ENCODE peak calls at places on chromosomes 13 and 19, in six cellular contexts. One of them, this sample, is unnamed.

GRCh38 chr13:94433055-94433947 is 46.2 kb downstream of the DCT start:
- DNase-seq in H1: peak
- DNase-seq in IMR-90: no peak
- DNase-seq in neuronal stem cell: no peak
- DNase-seq in H9: peak
- DNase-seq in trophoblast cell: peak
- DNase-seq in this sample: no peak

GRCh38 chr19:10462557-10462956 is 40.6 kb downstream of the KEAP1 start:
- DNase-seq in H1: no peak
- DNase-seq in IMR-90: no peak
- DNase-seq in neuronal stem cell: no peak
- DNase-seq in H9: no peak
- DNase-seq in trophoblast cell: no peak
- DNase-seq in this sample: no peak

GRCh38 chr13:111937763-111938375 is 129.1 kb upstream of the SOX1 start:
- DNase-seq in H1: no peak
- DNase-seq in IMR-90: no peak
- DNase-seq in neuronal stem cell: no peak
- DNase-seq in H9: peak
- DNase-seq in trophoblast cell: peak
- DNase-seq in this sample: peak

GRCh38 chr19:11264452-11265176 is 2.3 kb upstream of the DOCK6 start:
- DNase-seq in H1: no peak
- DNase-seq in IMR-90: no peak
- DNase-seq in neuronal stem cell: no peak
- DNase-seq in H9: peak
- DNase-seq in trophoblast cell: no peak
- DNase-seq in this sample: no peak

GRCh38 chr19:40006273-40006691 is 9.4 kb downstream of the ZNF546 start:
- DNase-seq in H1: no peak
- DNase-seq in IMR-90: peak
- DNase-seq in neuronal stem cell: no peak
- DNase-seq in H9: no peak
- DNase-seq in trophoblast cell: no peak
- DNase-seq in this sample: peak

GRCh38 chr19:2503521-2504109 is 27.7 kb downstream of the GADD45B start:
- DNase-seq in H1: no peak
- DNase-seq in IMR-90: peak
- DNase-seq in neuronal stem cell: no peak
- DNase-seq in H9: no peak
- DNase-seq in trophoblast cell: no peak
- DNase-seq in this sample: peak

GRCh38 chr13:111139874-111140561 is 24.9 kb downstream of the ARHGEF7 start:
- DNase-seq in H1: no peak
- DNase-seq in IMR-90: no peak
- DNase-seq in neuronal stem cell: no peak
- DNase-seq in H9: no peak
- DNase-seq in trophoblast cell: no peak
- DNase-seq in this sample: no peak

GRCh38 chr13:21800847-21801616 is 130.2 kb downstream of the FGF9 start:
- DNase-seq in H1: no peak
- DNase-seq in IMR-90: peak
- DNase-seq in neuronal stem cell: no peak
- DNase-seq in H9: no peak
- DNase-seq in trophoblast cell: no peak
- DNase-seq in this sample: no peak

GRCh38 chr13:37039908-37040307 is 19.6 kb downstream of the SUPT20H start:
- DNase-seq in H1: no peak
- DNase-seq in IMR-90: no peak
- DNase-seq in neuronal stem cell: no peak
- DNase-seq in H9: no peak
- DNase-seq in trophoblast cell: no peak
- DNase-seq in this sample: no peak

GRCh38 chr13:26785845-26786630 is 25.5 kb upstream of the GPR12 start:
- DNase-seq in H1: no peak
- DNase-seq in IMR-90: no peak
- DNase-seq in neuronal stem cell: no peak
- DNase-seq in H9: peak
- DNase-seq in trophoblast cell: peak
- DNase-seq in this sample: no peak

GRCh38 chr19:401836-402535 is 7.0 kb downstream of the C2CD4C start:
- DNase-seq in H1: no peak
- DNase-seq in IMR-90: no peak
- DNase-seq in neuronal stem cell: no peak
- DNase-seq in H9: peak
- DNase-seq in trophoblast cell: no peak
- DNase-seq in this sample: no peak

GRCh38 chr19:35545001-35545854 is at the start of gene TMEM147:
- DNase-seq in H1: peak
- DNase-seq in IMR-90: peak
- DNase-seq in neuronal stem cell: peak
- DNase-seq in H9: peak
- DNase-seq in trophoblast cell: peak
- DNase-seq in this sample: peak

GRCh38 chr13:24618219-24618955 is 61.8 kb upstream of the ATP12A start:
- DNase-seq in H1: no peak
- DNase-seq in IMR-90: no peak
- DNase-seq in neuronal stem cell: no peak
- DNase-seq in H9: no peak
- DNase-seq in trophoblast cell: no peak
- DNase-seq in this sample: no peak

GRCh38 chr13:98476106-98476505 is 100.8 kb downstream of the STK24 start:
- DNase-seq in H1: no peak
- DNase-seq in IMR-90: no peak
- DNase-seq in neuronal stem cell: no peak
- DNase-seq in H9: peak
- DNase-seq in trophoblast cell: no peak
- DNase-seq in this sample: no peak

GRCh38 chr13:43802511-43802910 is 15.7 kb upstream of the ENOX1 start:
- DNase-seq in H1: no peak
- DNase-seq in IMR-90: no peak
- DNase-seq in neuronal stem cell: no peak
- DNase-seq in H9: no peak
- DNase-seq in trophoblast cell: no peak
- DNase-seq in this sample: no peak

GRCh38 chr19:12937243-12938053 is 961 bp upstream of the CALR start:
- DNase-seq in H1: no peak
- DNase-seq in IMR-90: no peak
- DNase-seq in neuronal stem cell: no peak
- DNase-seq in H9: peak
- DNase-seq in trophoblast cell: no peak
- DNase-seq in this sample: peak

GRCh38 chr19:16057062-16057461 is 19.2 kb upstream of the TPM4 start:
- DNase-seq in H1: no peak
- DNase-seq in IMR-90: no peak
- DNase-seq in neuronal stem cell: no peak
- DNase-seq in H9: no peak
- DNase-seq in trophoblast cell: no peak
- DNase-seq in this sample: no peak

GRCh38 chr19:16048583-16048982 is 27.7 kb upstream of the TPM4 start:
- DNase-seq in H1: no peak
- DNase-seq in IMR-90: no peak
- DNase-seq in neuronal stem cell: no peak
- DNase-seq in H9: no peak
- DNase-seq in trophoblast cell: peak
- DNase-seq in this sample: no peak

GRCh38 chr19:16051254-16052025 is 24.9 kb upstream of the TPM4 start:
- DNase-seq in H1: no peak
- DNase-seq in IMR-90: no peak
- DNase-seq in neuronal stem cell: no peak
- DNase-seq in H9: peak
- DNase-seq in trophoblast cell: no peak
- DNase-seq in this sample: no peak

DNA sequence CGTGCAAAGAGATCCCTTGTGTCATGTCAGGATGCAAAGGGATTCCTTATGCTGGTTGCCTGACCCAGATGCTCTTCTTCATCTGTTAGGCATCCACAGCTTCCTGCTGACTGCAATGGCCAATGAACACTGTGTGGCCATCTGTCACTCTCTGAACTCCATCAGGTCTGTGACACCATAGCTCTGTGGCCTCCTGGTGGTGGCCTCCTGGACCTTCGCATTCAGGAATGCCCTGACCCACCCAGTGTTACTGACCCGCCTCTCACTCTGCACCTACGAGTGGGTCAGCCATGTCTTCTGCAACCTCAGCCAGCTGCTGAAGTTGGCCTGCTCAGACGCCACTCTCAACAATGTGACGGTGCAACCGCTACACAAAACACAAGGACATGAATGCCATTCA is 23.9 kb upstream of the TPM4 start:
- DNase-seq in H1: no peak
- DNase-seq in IMR-90: no peak
- DNase-seq in neuronal stem cell: no peak
- DNase-seq in H9: no peak
- DNase-seq in trophoblast cell: no peak
- DNase-seq in this sample: no peak
- H4K91ac ChIP-seq in H1: no peak
- H4K91ac ChIP-seq in IMR-90: no peak
- H4K91ac ChIP-seq in neuronal stem cell: no peak
- H4K91ac ChIP-seq in H9: no peak
- H4K91ac ChIP-seq in trophoblast cell: no peak
- H4K91ac ChIP-seq in this sample: no peak

DNA sequence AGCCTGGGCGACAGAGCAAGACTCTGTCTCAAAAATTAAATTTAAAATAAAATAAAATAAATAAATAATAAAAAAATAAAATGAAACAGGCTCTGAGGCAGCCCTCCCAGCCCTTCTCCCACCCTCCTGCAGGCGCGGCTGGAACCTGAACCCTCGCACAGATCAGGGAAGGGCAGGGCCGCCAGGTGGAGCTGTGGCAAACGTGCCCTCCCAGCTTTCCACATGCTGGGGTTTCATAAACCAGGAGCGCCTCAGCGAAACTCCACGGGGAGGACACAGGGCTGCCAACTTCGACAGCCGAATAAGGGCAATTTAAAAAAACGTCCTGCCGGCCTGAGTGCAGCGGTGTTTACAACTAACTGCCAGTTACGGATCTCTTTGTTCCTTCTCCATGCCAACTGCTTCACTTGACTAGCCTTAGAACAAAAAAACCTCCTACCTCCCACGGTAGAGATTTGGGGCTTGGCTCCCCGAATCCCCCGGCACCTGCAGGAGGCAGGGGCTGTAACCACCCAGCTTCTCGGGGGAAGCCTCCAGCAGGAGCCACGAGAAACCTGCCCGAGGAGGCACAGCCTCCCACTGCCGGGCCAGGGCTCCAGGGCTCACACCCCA is 15.9 kb downstream of the ZNF787 start:
- DNase-seq in H1: peak
- DNase-seq in IMR-90: peak
- DNase-seq in neuronal stem cell: peak
- DNase-seq in H9: peak
- DNase-seq in trophoblast cell: peak
- DNase-seq in this sample: peak
- H3K9ac ChIP-seq in H1: no peak
- H3K9ac ChIP-seq in IMR-90: no peak
- H3K9ac ChIP-seq in neuronal stem cell: no peak
- H3K9ac ChIP-seq in H9: no peak
- H3K9ac ChIP-seq in trophoblast cell: no peak
- H3K9ac ChIP-seq in this sample: peak

GRCh38 chr19:14301150-14301549 is 80.1 kb upstream of the ADGRE5 start:
- DNase-seq in H1: no peak
- DNase-seq in IMR-90: no peak
- DNase-seq in neuronal stem cell: no peak
- DNase-seq in H9: no peak
- DNase-seq in trophoblast cell: no peak
- DNase-seq in this sample: no peak
- H4K91ac ChIP-seq in H1: no peak
- H4K91ac ChIP-seq in IMR-90: no peak
- H4K91ac ChIP-seq in neuronal stem cell: no peak
- H4K91ac ChIP-seq in H9: no peak
- H4K91ac ChIP-seq in trophoblast cell: no peak
- H4K91ac ChIP-seq in this sample: no peak

GRCh38 chr19:55320844-55321419 is 4.2 kb downstream of the TMEM150B start:
- DNase-seq in H1: no peak
- DNase-seq in IMR-90: no peak
- DNase-seq in neuronal stem cell: no peak
- DNase-seq in H9: peak
- DNase-seq in trophoblast cell: no peak
- DNase-seq in this sample: no peak

GRCh38 chr19:55324705-55325104 is 436 bp downstream of the TMEM150B start:
- DNase-seq in H1: no peak
- DNase-seq in IMR-90: no peak
- DNase-seq in neuronal stem cell: no peak
- DNase-seq in H9: no peak
- DNase-seq in trophoblast cell: no peak
- DNase-seq in this sample: no peak

GRCh38 chr19:55322495-55322894 is 2.6 kb downstream of the TMEM150B start:
- DNase-seq in H1: no peak
- DNase-seq in IMR-90: no peak
- DNase-seq in neuronal stem cell: no peak
- DNase-seq in H9: no peak
- DNase-seq in trophoblast cell: no peak
- DNase-seq in this sample: no peak

GRCh38 chr19:55319786-55320185 is 5.4 kb downstream of the TMEM150B start:
- DNase-seq in H1: peak
- DNase-seq in IMR-90: peak
- DNase-seq in neuronal stem cell: peak
- DNase-seq in H9: peak
- DNase-seq in trophoblast cell: peak
- DNase-seq in this sample: peak

GRCh38 chr19:55321466-55321865 is 3.7 kb downstream of the TMEM150B start:
- DNase-seq in H1: no peak
- DNase-seq in IMR-90: no peak
- DNase-seq in neuronal stem cell: no peak
- DNase-seq in H9: no peak
- DNase-seq in trophoblast cell: no peak
- DNase-seq in this sample: no peak
- H3K9ac ChIP-seq in H1: no peak
- H3K9ac ChIP-seq in IMR-90: no peak
- H3K9ac ChIP-seq in neuronal stem cell: no peak
- H3K9ac ChIP-seq in H9: no peak
- H3K9ac ChIP-seq in trophoblast cell: no peak
- H3K9ac ChIP-seq in this sample: no peak

GRCh38 chr19:8589177-8589714 is 12.0 kb upstream of the MYO1F start:
- DNase-seq in H1: no peak
- DNase-seq in IMR-90: no peak
- DNase-seq in neuronal stem cell: no peak
- DNase-seq in H9: no peak
- DNase-seq in trophoblast cell: no peak
- DNase-seq in this sample: no peak

GRCh38 chr19:8585057-8585893 is 8.0 kb upstream of the MYO1F start:
- DNase-seq in H1: no peak
- DNase-seq in IMR-90: no peak
- DNase-seq in neuronal stem cell: no peak
- DNase-seq in H9: no peak
- DNase-seq in trophoblast cell: no peak
- DNase-seq in this sample: no peak

GRCh38 chr19:8580710-8581281 is 3.6 kb upstream of the MYO1F start:
- DNase-seq in H1: peak
- DNase-seq in IMR-90: peak
- DNase-seq in neuronal stem cell: peak
- DNase-seq in H9: peak
- DNase-seq in trophoblast cell: peak
- DNase-seq in this sample: peak

GRCh38 chr19:8585894-8586750 is 8.9 kb upstream of the MYO1F start:
- DNase-seq in H1: peak
- DNase-seq in IMR-90: no peak
- DNase-seq in neuronal stem cell: peak
- DNase-seq in H9: peak
- DNase-seq in trophoblast cell: peak
- DNase-seq in this sample: peak
- H4K91ac ChIP-seq in H1: no peak
- H4K91ac ChIP-seq in IMR-90: no peak
- H4K91ac ChIP-seq in neuronal stem cell: no peak
- H4K91ac ChIP-seq in H9: no peak
- H4K91ac ChIP-seq in trophoblast cell: no peak
- H4K91ac ChIP-seq in this sample: no peak

This sample was measured in mesenchymal stem cell.